ENCODE peak calls at places on chromosomes 7 and 10, in seven cellular contexts. One of them, this sample, is unnamed.

GRCh38 chr7:116138202-116138801 is 72.0 kb upstream of the TES start:
- DNase-seq in CD8-positive, alpha-beta memory T cell: no peak
- DNase-seq in fibroblast of the aortic adventitia: peak
- DNase-seq in cardiac fibroblast: peak
- DNase-seq in colonic mucosa: peak
- DNase-seq in cardiac muscle cell: peak
- DNase-seq in foreskin fibroblast: peak
- DNase-seq in this sample: peak

GRCh38 chr10:27659786-27660185 is 85.8 kb downstream of the MKX start:
- DNase-seq in cardiac fibroblast: no peak
- DNase-seq in fibroblast of the aortic adventitia: no peak
- DNase-seq in colonic mucosa: no peak
- DNase-seq in foreskin fibroblast: no peak
- DNase-seq in cardiac muscle cell: no peak
- DNase-seq in CD8-positive, alpha-beta memory T cell: no peak
- DNase-seq in this sample: no peak

GRCh38 chr10:118052816-118053215 is 6.1 kb upstream of the RAB11FIP2 start:
- DNase-seq in colonic mucosa: no peak
- DNase-seq in cardiac fibroblast: no peak
- DNase-seq in foreskin fibroblast: no peak
- DNase-seq in fibroblast of the aortic adventitia: no peak
- DNase-seq in CD8-positive, alpha-beta memory T cell: no peak
- DNase-seq in cardiac muscle cell: no peak
- DNase-seq in this sample: no peak

GRCh38 chr7:27251513-27252306 is 9.1 kb downstream of the EVX1 start:
- DNase-seq in cardiac fibroblast: no peak
- DNase-seq in fibroblast of the aortic adventitia: no peak
- DNase-seq in CD8-positive, alpha-beta memory T cell: no peak
- DNase-seq in foreskin fibroblast: no peak
- DNase-seq in cardiac muscle cell: no peak
- DNase-seq in colonic mucosa: no peak
- DNase-seq in this sample: no peak

GRCh38 chr7:6615853-6616555 is 594 bp downstream of the ZNF853 start:
- DNase-seq in cardiac muscle cell: no peak
- DNase-seq in CD8-positive, alpha-beta memory T cell: no peak
- DNase-seq in cardiac fibroblast: no peak
- DNase-seq in foreskin fibroblast: no peak
- DNase-seq in fibroblast of the aortic adventitia: no peak
- DNase-seq in colonic mucosa: no peak
- DNase-seq in this sample: no peak

GRCh38 chr10:129305046-129305445 is 162.0 kb upstream of the MGMT start:
- DNase-seq in fibroblast of the aortic adventitia: no peak
- DNase-seq in foreskin fibroblast: no peak
- DNase-seq in CD8-positive, alpha-beta memory T cell: no peak
- DNase-seq in cardiac muscle cell: peak
- DNase-seq in cardiac fibroblast: peak
- DNase-seq in colonic mucosa: no peak
- DNase-seq in this sample: no peak

GRCh38 chr7:64884085-64884912 is 18.8 kb upstream of the ZNF273 start:
- DNase-seq in CD8-positive, alpha-beta memory T cell: no peak
- DNase-seq in cardiac muscle cell: no peak
- DNase-seq in fibroblast of the aortic adventitia: no peak
- DNase-seq in foreskin fibroblast: no peak
- DNase-seq in colonic mucosa: peak
- DNase-seq in cardiac fibroblast: no peak
- DNase-seq in this sample: no peak

GRCh38 chr7:137996386-137996851 is 5.5 kb downstream of the CREB3L2 start:
- DNase-seq in CD8-positive, alpha-beta memory T cell: no peak
- DNase-seq in cardiac fibroblast: peak
- DNase-seq in cardiac muscle cell: peak
- DNase-seq in foreskin fibroblast: peak
- DNase-seq in colonic mucosa: no peak
- DNase-seq in fibroblast of the aortic adventitia: peak
- DNase-seq in this sample: peak

GRCh38 chr10:26222563-26222962 is 6.0 kb downstream of the GAD2 start:
- DNase-seq in colonic mucosa: no peak
- DNase-seq in fibroblast of the aortic adventitia: no peak
- DNase-seq in foreskin fibroblast: no peak
- DNase-seq in CD8-positive, alpha-beta memory T cell: no peak
- DNase-seq in cardiac fibroblast: no peak
- DNase-seq in cardiac muscle cell: no peak
- DNase-seq in this sample: no peak

GRCh38 chr10:26225322-26225721 is 8.7 kb downstream of the GAD2 start:
- DNase-seq in foreskin fibroblast: no peak
- DNase-seq in cardiac muscle cell: no peak
- DNase-seq in cardiac fibroblast: no peak
- DNase-seq in fibroblast of the aortic adventitia: no peak
- DNase-seq in colonic mucosa: no peak
- DNase-seq in CD8-positive, alpha-beta memory T cell: no peak
- DNase-seq in this sample: no peak

GRCh38 chr10:26220901-26221300 is 4.3 kb downstream of the GAD2 start:
- DNase-seq in foreskin fibroblast: no peak
- DNase-seq in cardiac muscle cell: no peak
- DNase-seq in cardiac fibroblast: no peak
- DNase-seq in CD8-positive, alpha-beta memory T cell: no peak
- DNase-seq in fibroblast of the aortic adventitia: no peak
- DNase-seq in colonic mucosa: no peak
- DNase-seq in this sample: no peak

GRCh38 chr10:26217396-26218105 is 977 bp downstream of the GAD2 start:
- DNase-seq in foreskin fibroblast: no peak
- DNase-seq in cardiac fibroblast: no peak
- DNase-seq in fibroblast of the aortic adventitia: no peak
- DNase-seq in CD8-positive, alpha-beta memory T cell: no peak
- DNase-seq in colonic mucosa: no peak
- DNase-seq in cardiac muscle cell: no peak
- DNase-seq in this sample: no peak

DNA sequence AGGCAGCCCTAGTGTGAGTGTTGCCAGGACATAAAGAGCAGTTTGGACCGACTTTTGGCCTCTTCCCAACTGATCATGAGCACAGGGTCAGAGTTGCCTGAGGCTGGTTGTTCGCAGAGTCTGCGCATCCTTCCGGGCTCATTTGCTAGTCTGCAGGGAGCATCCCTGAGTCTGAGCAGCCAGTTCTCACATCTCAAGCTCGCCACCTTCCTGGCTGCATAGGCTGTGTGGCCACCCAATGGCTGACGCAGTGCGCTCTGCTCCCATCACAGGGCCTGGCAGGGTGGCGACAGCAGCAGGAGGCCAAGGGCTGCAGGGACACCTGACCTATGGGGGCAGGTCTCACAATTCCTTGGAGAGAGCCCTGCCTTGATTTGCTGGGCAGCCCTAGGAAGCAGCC is 5.0 kb downstream of the GAD2 start:
- DNase-seq in cardiac muscle cell: no peak
- DNase-seq in fibroblast of the aortic adventitia: no peak
- DNase-seq in cardiac fibroblast: no peak
- DNase-seq in CD8-positive, alpha-beta memory T cell: no peak
- DNase-seq in foreskin fibroblast: no peak
- DNase-seq in colonic mucosa: no peak
- DNase-seq in this sample: no peak
- H3K4me3 ChIP-seq in cardiac muscle cell: no peak
- H3K4me3 ChIP-seq in fibroblast of the aortic adventitia: no peak
- H3K4me3 ChIP-seq in cardiac fibroblast: no peak
- H3K4me3 ChIP-seq in CD8-positive, alpha-beta memory T cell: no peak
- H3K4me3 ChIP-seq in foreskin fibroblast: no peak
- H3K4me3 ChIP-seq in colonic mucosa: no peak
- H3K4me3 ChIP-seq in this sample: no peak

GRCh38 chr7:17530741-17531417 is 232.4 kb downstream of the AHR start:
- DNase-seq in fibroblast of the aortic adventitia: peak
- DNase-seq in foreskin fibroblast: no peak
- DNase-seq in CD8-positive, alpha-beta memory T cell: no peak
- DNase-seq in colonic mucosa: no peak
- DNase-seq in cardiac fibroblast: peak
- DNase-seq in cardiac muscle cell: peak
- DNase-seq in this sample: peak
- H3K4me3 ChIP-seq in fibroblast of the aortic adventitia: no peak
- H3K4me3 ChIP-seq in foreskin fibroblast: no peak
- H3K4me3 ChIP-seq in CD8-positive, alpha-beta memory T cell: no peak
- H3K4me3 ChIP-seq in colonic mucosa: no peak
- H3K4me3 ChIP-seq in cardiac fibroblast: no peak
- H3K4me3 ChIP-seq in cardiac muscle cell: no peak
- H3K4me3 ChIP-seq in this sample: no peak

DNA sequence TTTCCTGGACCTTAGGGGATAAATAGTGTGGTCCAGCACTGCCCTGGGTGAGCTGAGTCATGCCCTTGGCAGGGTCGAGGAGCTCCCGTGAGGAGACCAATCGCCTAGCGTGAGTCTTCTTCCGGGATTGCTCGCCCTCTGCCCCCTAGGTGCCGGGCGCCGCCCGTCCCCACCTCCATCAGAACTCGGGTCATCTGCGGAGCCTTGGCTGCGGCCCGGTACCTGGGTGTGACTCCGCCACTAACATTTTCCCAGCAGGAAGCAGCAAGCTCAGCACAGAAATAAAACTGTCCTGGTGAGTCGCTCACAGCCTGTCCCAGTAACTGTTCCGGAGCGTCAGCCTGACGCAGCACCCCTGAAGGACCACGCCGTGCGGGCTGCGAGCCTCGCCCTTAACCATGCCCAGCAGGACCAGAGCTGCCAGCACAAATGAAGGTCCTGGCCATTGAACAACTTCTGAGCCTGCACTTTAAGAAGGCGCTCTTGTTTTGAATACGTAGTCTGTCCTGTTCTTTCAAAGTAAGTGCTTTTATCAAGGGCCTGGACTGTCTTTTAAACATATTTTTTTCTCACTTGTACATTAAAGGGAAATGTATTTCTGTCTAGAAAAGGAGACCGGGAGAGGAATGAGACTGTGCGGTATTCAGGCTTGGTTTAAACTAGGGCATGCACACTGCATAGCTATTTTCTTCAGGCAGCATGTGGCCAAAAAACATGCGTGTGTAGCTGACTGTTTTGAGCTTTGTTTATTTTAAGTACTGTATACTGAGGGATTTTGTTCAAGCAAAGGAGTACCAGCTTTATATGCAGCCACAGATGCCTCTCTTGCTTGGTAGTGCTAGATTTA is 136.7 kb downstream of the HECW1 start:
- DNase-seq in foreskin fibroblast: peak
- DNase-seq in fibroblast of the aortic adventitia: peak
- DNase-seq in colonic mucosa: peak
- DNase-seq in cardiac muscle cell: peak
- DNase-seq in CD8-positive, alpha-beta memory T cell: no peak
- DNase-seq in cardiac fibroblast: peak
- DNase-seq in this sample: no peak
- H3K4me3 ChIP-seq in foreskin fibroblast: peak
- H3K4me3 ChIP-seq in fibroblast of the aortic adventitia: peak
- H3K4me3 ChIP-seq in colonic mucosa: peak
- H3K4me3 ChIP-seq in cardiac muscle cell: no peak
- H3K4me3 ChIP-seq in CD8-positive, alpha-beta memory T cell: no peak
- H3K4me3 ChIP-seq in cardiac fibroblast: no peak
- H3K4me3 ChIP-seq in this sample: no peak

GRCh38 chr7:136086712-136087111 is 109.6 kb upstream of the MTPN start:
- DNase-seq in cardiac muscle cell: peak
- DNase-seq in colonic mucosa: no peak
- DNase-seq in foreskin fibroblast: peak
- DNase-seq in CD8-positive, alpha-beta memory T cell: no peak
- DNase-seq in fibroblast of the aortic adventitia: peak
- DNase-seq in cardiac fibroblast: peak
- DNase-seq in this sample: peak
- H3K4me3 ChIP-seq in cardiac muscle cell: no peak
- H3K4me3 ChIP-seq in colonic mucosa: no peak
- H3K4me3 ChIP-seq in foreskin fibroblast: peak
- H3K4me3 ChIP-seq in CD8-positive, alpha-beta memory T cell: no peak
- H3K4me3 ChIP-seq in fibroblast of the aortic adventitia: peak
- H3K4me3 ChIP-seq in cardiac fibroblast: peak
- H3K4me3 ChIP-seq in this sample: no peak

DNA sequence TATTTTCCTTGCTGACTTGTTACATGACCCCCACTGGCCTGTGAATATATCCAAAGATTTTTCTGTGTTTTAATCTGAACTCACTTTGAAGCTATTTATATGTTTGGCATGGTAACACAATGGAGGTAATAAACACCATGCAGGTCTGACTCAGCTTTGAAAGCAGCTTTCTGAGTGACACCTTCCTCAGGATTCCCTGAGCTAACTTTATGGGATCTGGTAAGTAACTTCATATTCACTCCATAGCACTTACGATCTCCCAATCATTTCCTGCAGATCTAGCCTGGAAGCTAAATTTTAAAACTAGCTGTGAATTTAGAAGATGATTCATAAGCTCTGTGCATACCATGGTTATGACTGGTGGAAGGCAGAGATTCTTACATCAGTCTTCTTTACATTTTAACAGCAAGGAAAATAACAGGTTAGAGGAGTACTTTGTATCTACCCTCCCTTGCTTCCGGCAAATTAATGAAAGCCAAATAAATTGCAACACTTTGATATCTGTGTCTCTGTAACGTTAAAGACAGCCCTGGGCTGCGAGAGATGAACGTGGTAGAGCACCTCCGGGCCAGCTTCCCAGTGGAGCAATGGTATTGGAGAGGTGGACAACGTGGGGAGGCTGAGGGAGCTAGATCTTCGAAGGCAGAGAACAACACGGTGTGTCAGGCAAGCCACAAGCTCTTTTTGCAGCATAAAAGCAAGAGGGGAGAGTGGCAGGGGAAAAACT is 170.2 kb upstream of the KLF14 start:
- DNase-seq in colonic mucosa: no peak
- DNase-seq in fibroblast of the aortic adventitia: peak
- DNase-seq in CD8-positive, alpha-beta memory T cell: no peak
- DNase-seq in foreskin fibroblast: peak
- DNase-seq in cardiac muscle cell: peak
- DNase-seq in cardiac fibroblast: peak
- DNase-seq in this sample: no peak
- H3K4me3 ChIP-seq in colonic mucosa: no peak
- H3K4me3 ChIP-seq in fibroblast of the aortic adventitia: peak
- H3K4me3 ChIP-seq in CD8-positive, alpha-beta memory T cell: no peak
- H3K4me3 ChIP-seq in foreskin fibroblast: no peak
- H3K4me3 ChIP-seq in cardiac muscle cell: no peak
- H3K4me3 ChIP-seq in cardiac fibroblast: peak
- H3K4me3 ChIP-seq in this sample: no peak

GRCh38 chr10:69906425-69906824 is 104.7 kb downstream of the COL13A1 start:
- DNase-seq in fibroblast of the aortic adventitia: no peak
- DNase-seq in cardiac muscle cell: no peak
- DNase-seq in CD8-positive, alpha-beta memory T cell: no peak
- DNase-seq in foreskin fibroblast: no peak
- DNase-seq in colonic mucosa: no peak
- DNase-seq in cardiac fibroblast: no peak
- DNase-seq in this sample: peak

GRCh38 chr10:69904533-69904932 is 102.8 kb downstream of the COL13A1 start:
- DNase-seq in cardiac fibroblast: no peak
- DNase-seq in cardiac muscle cell: no peak
- DNase-seq in CD8-positive, alpha-beta memory T cell: no peak
- DNase-seq in foreskin fibroblast: no peak
- DNase-seq in colonic mucosa: no peak
- DNase-seq in fibroblast of the aortic adventitia: no peak
- DNase-seq in this sample: no peak

GRCh38 chr10:69908071-69908470 is 106.4 kb downstream of the COL13A1 start:
- DNase-seq in CD8-positive, alpha-beta memory T cell: no peak
- DNase-seq in fibroblast of the aortic adventitia: no peak
- DNase-seq in cardiac fibroblast: no peak
- DNase-seq in colonic mucosa: no peak
- DNase-seq in foreskin fibroblast: peak
- DNase-seq in cardiac muscle cell: no peak
- DNase-seq in this sample: no peak

GRCh38 chr10:69910566-69910965 is 108.9 kb downstream of the COL13A1 start:
- DNase-seq in cardiac muscle cell: no peak
- DNase-seq in colonic mucosa: no peak
- DNase-seq in cardiac fibroblast: no peak
- DNase-seq in CD8-positive, alpha-beta memory T cell: no peak
- DNase-seq in fibroblast of the aortic adventitia: no peak
- DNase-seq in foreskin fibroblast: peak
- DNase-seq in this sample: no peak

GRCh38 chr10:69907517-69907916 is 105.8 kb downstream of the COL13A1 start:
- DNase-seq in cardiac fibroblast: no peak
- DNase-seq in fibroblast of the aortic adventitia: no peak
- DNase-seq in CD8-positive, alpha-beta memory T cell: no peak
- DNase-seq in cardiac muscle cell: no peak
- DNase-seq in foreskin fibroblast: no peak
- DNase-seq in colonic mucosa: no peak
- DNase-seq in this sample: no peak
- H3K4me3 ChIP-seq in cardiac fibroblast: no peak
- H3K4me3 ChIP-seq in fibroblast of the aortic adventitia: no peak
- H3K4me3 ChIP-seq in CD8-positive, alpha-beta memory T cell: no peak
- H3K4me3 ChIP-seq in cardiac muscle cell: no peak
- H3K4me3 ChIP-seq in foreskin fibroblast: no peak
- H3K4me3 ChIP-seq in colonic mucosa: no peak
- H3K4me3 ChIP-seq in this sample: no peak